ENCODE peak calls at places on chromosomes 2 and 18, in ten cellular contexts. One of them, this sample, is unnamed.

GRCh38 chr2:5691659-5692529 is at the start of gene SOX11:
- DNase-seq in stomach: no peak
- DNase-seq in cardiac muscle cell: peak; percentile 70
- DNase-seq in left ventricle myocardium inferior: peak; percentile 54
- DNase-seq in iPS DF 6.9: no peak
- DNase-seq in tibial artery: no peak
- DNase-seq in suprapubic skin: no peak
- DNase-seq in trophoblast cell: no peak
- DNase-seq in AG09309: peak; percentile 2
- DNase-seq in heart right ventricle: peak; percentile 58
- DNase-seq in this sample: peak; percentile 74

GRCh38 chr2:239853706-239854327 is 171.3 kb downstream of the NDUFA10 start:
- DNase-seq in stomach: no peak
- DNase-seq in cardiac muscle cell: no peak
- DNase-seq in left ventricle myocardium inferior: no peak
- DNase-seq in iPS DF 6.9: no peak
- DNase-seq in tibial artery: no peak
- DNase-seq in suprapubic skin: no peak
- DNase-seq in trophoblast cell: no peak
- DNase-seq in AG09309: no peak
- DNase-seq in heart right ventricle: no peak
- DNase-seq in this sample: no peak

GRCh38 chr2:235990344-235990743 is 177.8 kb downstream of the GBX2 start:
- DNase-seq in stomach: peak; percentile 53
- DNase-seq in cardiac muscle cell: no peak
- DNase-seq in left ventricle myocardium inferior: peak; percentile 73
- DNase-seq in iPS DF 6.9: no peak
- DNase-seq in tibial artery: no peak
- DNase-seq in suprapubic skin: no peak
- DNase-seq in trophoblast cell: no peak
- DNase-seq in AG09309: no peak
- DNase-seq in heart right ventricle: peak; percentile 54
- DNase-seq in this sample: no peak

GRCh38 chr2:23692263-23692662 is 234.7 kb downstream of the ATAD2B start:
- DNase-seq in stomach: no peak
- DNase-seq in cardiac muscle cell: no peak
- DNase-seq in left ventricle myocardium inferior: no peak
- DNase-seq in iPS DF 6.9: no peak
- DNase-seq in tibial artery: no peak
- DNase-seq in suprapubic skin: no peak
- DNase-seq in trophoblast cell: no peak
- DNase-seq in AG09309: no peak
- DNase-seq in heart right ventricle: no peak
- DNase-seq in this sample: no peak

GRCh38 chr2:26459991-26460612 is 17.8 kb downstream of the OTOF start:
- DNase-seq in stomach: no peak
- DNase-seq in cardiac muscle cell: no peak
- DNase-seq in left ventricle myocardium inferior: no peak
- DNase-seq in iPS DF 6.9: peak; percentile 18
- DNase-seq in tibial artery: peak; percentile 53
- DNase-seq in suprapubic skin: no peak
- DNase-seq in trophoblast cell: no peak
- DNase-seq in AG09309: no peak
- DNase-seq in heart right ventricle: no peak
- DNase-seq in this sample: no peak

GRCh38 chr18:3340682-3341097 is 78.8 kb downstream of the MYL12B start:
- DNase-seq in stomach: no peak
- DNase-seq in cardiac muscle cell: peak; percentile 32
- DNase-seq in left ventricle myocardium inferior: no peak
- DNase-seq in iPS DF 6.9: no peak
- DNase-seq in tibial artery: no peak
- DNase-seq in suprapubic skin: no peak
- DNase-seq in trophoblast cell: no peak
- DNase-seq in AG09309: no peak
- DNase-seq in heart right ventricle: no peak
- DNase-seq in this sample: no peak

GRCh38 chr2:83342860-83343329 is 1116.2 kb downstream of the SUCLG1 start:
- DNase-seq in stomach: no peak
- DNase-seq in cardiac muscle cell: no peak
- DNase-seq in left ventricle myocardium inferior: no peak
- DNase-seq in iPS DF 6.9: no peak
- DNase-seq in tibial artery: no peak
- DNase-seq in suprapubic skin: no peak
- DNase-seq in trophoblast cell: no peak
- DNase-seq in AG09309: no peak
- DNase-seq in heart right ventricle: no peak
- DNase-seq in this sample: no peak

GRCh38 chr2:25309402-25309801 is 32.3 kb downstream of the DNMT3A start:
- DNase-seq in stomach: peak; percentile 52
- DNase-seq in cardiac muscle cell: peak; percentile 68
- DNase-seq in left ventricle myocardium inferior: peak; percentile 45
- DNase-seq in iPS DF 6.9: no peak
- DNase-seq in tibial artery: no peak
- DNase-seq in suprapubic skin: no peak
- DNase-seq in trophoblast cell: peak; percentile 39
- DNase-seq in AG09309: no peak
- DNase-seq in heart right ventricle: peak; percentile 67
- DNase-seq in this sample: no peak

GRCh38 chr2:19003554-19003953 is 354.9 kb downstream of the OSR1 start:
- DNase-seq in stomach: no peak
- DNase-seq in cardiac muscle cell: no peak
- DNase-seq in left ventricle myocardium inferior: no peak
- DNase-seq in iPS DF 6.9: no peak
- DNase-seq in tibial artery: no peak
- DNase-seq in suprapubic skin: no peak
- DNase-seq in trophoblast cell: no peak
- DNase-seq in AG09309: no peak
- DNase-seq in heart right ventricle: no peak
- DNase-seq in this sample: no peak
- H3K4me3 ChIP-seq in stomach: no peak overlapping the region
- H3K4me3 ChIP-seq in cardiac muscle cell: no peak overlapping the region
- H3K4me3 ChIP-seq in left ventricle myocardium inferior: no peak overlapping the region
- H3K4me3 ChIP-seq in iPS DF 6.9: no peak overlapping the region
- H3K4me3 ChIP-seq in tibial artery: no peak overlapping the region
- H3K4me3 ChIP-seq in suprapubic skin: no peak overlapping the region
- H3K4me3 ChIP-seq in trophoblast cell: no peak overlapping the region
- H3K4me3 ChIP-seq in AG09309: no peak overlapping the region
- H3K4me3 ChIP-seq in heart right ventricle: no peak overlapping the region
- H3K4me3 ChIP-seq in this sample: no peak overlapping the region

GRCh38 chr18:61583548-61583947 is 250.3 kb downstream of the CDH20 start:
- DNase-seq in stomach: no peak
- DNase-seq in cardiac muscle cell: no peak
- DNase-seq in left ventricle myocardium inferior: no peak
- DNase-seq in iPS DF 6.9: no peak
- DNase-seq in tibial artery: no peak
- DNase-seq in suprapubic skin: no peak
- DNase-seq in trophoblast cell: no peak
- DNase-seq in AG09309: no peak
- DNase-seq in heart right ventricle: no peak
- DNase-seq in this sample: no peak

GRCh38 chr18:61579581-61579980 is 246.4 kb downstream of the CDH20 start:
- DNase-seq in stomach: no peak
- DNase-seq in cardiac muscle cell: no peak
- DNase-seq in left ventricle myocardium inferior: no peak
- DNase-seq in iPS DF 6.9: no peak
- DNase-seq in tibial artery: no peak
- DNase-seq in suprapubic skin: no peak
- DNase-seq in trophoblast cell: no peak
- DNase-seq in AG09309: no peak
- DNase-seq in heart right ventricle: no peak
- DNase-seq in this sample: no peak

GRCh38 chr18:61580061-61580460 is 246.8 kb downstream of the CDH20 start:
- DNase-seq in stomach: no peak
- DNase-seq in cardiac muscle cell: peak; percentile 33
- DNase-seq in left ventricle myocardium inferior: no peak
- DNase-seq in iPS DF 6.9: no peak
- DNase-seq in tibial artery: no peak
- DNase-seq in suprapubic skin: no peak
- DNase-seq in trophoblast cell: no peak
- DNase-seq in AG09309: no peak
- DNase-seq in heart right ventricle: no peak
- DNase-seq in this sample: no peak

GRCh38 chr18:61581578-61582204 is 248.5 kb downstream of the CDH20 start:
- DNase-seq in stomach: peak; percentile 86
- DNase-seq in cardiac muscle cell: peak; percentile 69
- DNase-seq in left ventricle myocardium inferior: peak; percentile 81
- DNase-seq in iPS DF 6.9: peak; percentile 73
- DNase-seq in tibial artery: peak; percentile 86
- DNase-seq in suprapubic skin: peak; percentile 87
- DNase-seq in trophoblast cell: peak; percentile 39
- DNase-seq in AG09309: no peak
- DNase-seq in heart right ventricle: peak; percentile 77
- DNase-seq in this sample: no peak

DNA sequence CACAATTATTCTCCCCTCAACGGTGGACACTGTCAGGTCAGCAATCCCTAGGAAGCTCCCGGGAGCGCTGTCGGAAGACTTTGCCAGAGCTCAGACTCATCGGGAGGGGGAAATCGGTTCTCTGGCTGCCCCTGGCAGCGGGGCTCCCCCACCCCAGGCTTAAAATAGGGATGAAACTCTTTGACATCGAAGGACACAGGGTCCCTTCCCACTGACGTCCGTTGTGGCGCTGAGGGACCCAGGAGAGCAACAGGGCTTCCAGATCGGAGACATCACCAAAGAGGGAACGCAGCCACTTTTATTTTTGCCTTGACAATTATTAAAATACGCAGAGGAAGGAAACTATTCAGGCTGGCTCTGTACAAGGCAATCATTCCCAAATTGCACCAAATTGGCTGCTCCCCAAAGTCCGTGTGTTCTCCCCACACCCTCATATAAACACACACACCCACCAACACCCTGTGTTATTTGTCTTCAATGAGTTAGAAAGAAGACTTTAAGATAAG is 249.0 kb downstream of the CDH20 start:
- DNase-seq in stomach: no peak
- DNase-seq in cardiac muscle cell: no peak
- DNase-seq in left ventricle myocardium inferior: peak; percentile 45
- DNase-seq in iPS DF 6.9: no peak
- DNase-seq in tibial artery: no peak
- DNase-seq in suprapubic skin: no peak
- DNase-seq in trophoblast cell: no peak
- DNase-seq in AG09309: no peak
- DNase-seq in heart right ventricle: peak; percentile 59
- DNase-seq in this sample: no peak
- H3K4me3 ChIP-seq in stomach: peak overlapping the region; percentile 45
- H3K4me3 ChIP-seq in cardiac muscle cell: peak overlapping the region; percentile 19
- H3K4me3 ChIP-seq in left ventricle myocardium inferior: peak overlapping the region; percentile 67
- H3K4me3 ChIP-seq in iPS DF 6.9: peak overlapping the region; percentile 7
- H3K4me3 ChIP-seq in tibial artery: peak overlapping the region; percentile 52
- H3K4me3 ChIP-seq in suprapubic skin: peak overlapping the region; percentile 43
- H3K4me3 ChIP-seq in trophoblast cell: peak overlapping the region; percentile 26
- H3K4me3 ChIP-seq in AG09309: peak overlapping the region; percentile 40
- H3K4me3 ChIP-seq in heart right ventricle: peak overlapping the region; percentile 48
- H3K4me3 ChIP-seq in this sample: peak overlapping the region; percentile 47

GRCh38 chr2:241214766-241215165 is 26.3 kb downstream of the ANO7 start:
- DNase-seq in stomach: no peak
- DNase-seq in cardiac muscle cell: no peak
- DNase-seq in left ventricle myocardium inferior: no peak
- DNase-seq in iPS DF 6.9: no peak
- DNase-seq in tibial artery: no peak
- DNase-seq in suprapubic skin: no peak
- DNase-seq in trophoblast cell: no peak
- DNase-seq in AG09309: no peak
- DNase-seq in heart right ventricle: no peak
- DNase-seq in this sample: no peak

GRCh38 chr2:241215421-241215820 is 26.9 kb downstream of the ANO7 start:
- DNase-seq in stomach: no peak
- DNase-seq in cardiac muscle cell: no peak
- DNase-seq in left ventricle myocardium inferior: no peak
- DNase-seq in iPS DF 6.9: no peak
- DNase-seq in tibial artery: no peak
- DNase-seq in suprapubic skin: no peak
- DNase-seq in trophoblast cell: no peak
- DNase-seq in AG09309: no peak
- DNase-seq in heart right ventricle: no peak
- DNase-seq in this sample: no peak

GRCh38 chr2:241214209-241214608 is 25.7 kb downstream of the ANO7 start:
- DNase-seq in stomach: no peak
- DNase-seq in cardiac muscle cell: no peak
- DNase-seq in left ventricle myocardium inferior: no peak
- DNase-seq in iPS DF 6.9: no peak
- DNase-seq in tibial artery: no peak
- DNase-seq in suprapubic skin: no peak
- DNase-seq in trophoblast cell: no peak
- DNase-seq in AG09309: no peak
- DNase-seq in heart right ventricle: no peak
- DNase-seq in this sample: no peak

GRCh38 chr2:241217320-241218031 is 29.0 kb downstream of the ANO7 start:
- DNase-seq in stomach: peak; percentile 72
- DNase-seq in cardiac muscle cell: peak; percentile 81
- DNase-seq in left ventricle myocardium inferior: peak; percentile 75
- DNase-seq in iPS DF 6.9: no peak
- DNase-seq in tibial artery: peak; percentile 79
- DNase-seq in suprapubic skin: peak; percentile 83
- DNase-seq in trophoblast cell: peak; percentile 90
- DNase-seq in AG09309: peak; percentile 11
- DNase-seq in heart right ventricle: peak; percentile 59
- DNase-seq in this sample: no peak

GRCh38 chr2:241216211-241216761 is 27.8 kb downstream of the ANO7 start:
- DNase-seq in stomach: no peak
- DNase-seq in cardiac muscle cell: no peak
- DNase-seq in left ventricle myocardium inferior: no peak
- DNase-seq in iPS DF 6.9: no peak
- DNase-seq in tibial artery: no peak
- DNase-seq in suprapubic skin: no peak
- DNase-seq in trophoblast cell: no peak
- DNase-seq in AG09309: no peak
- DNase-seq in heart right ventricle: no peak
- DNase-seq in this sample: no peak
- H3K4me3 ChIP-seq in stomach: no peak overlapping the region
- H3K4me3 ChIP-seq in cardiac muscle cell: no peak overlapping the region
- H3K4me3 ChIP-seq in left ventricle myocardium inferior: no peak overlapping the region
- H3K4me3 ChIP-seq in iPS DF 6.9: no peak overlapping the region
- H3K4me3 ChIP-seq in tibial artery: no peak overlapping the region
- H3K4me3 ChIP-seq in suprapubic skin: no peak overlapping the region
- H3K4me3 ChIP-seq in trophoblast cell: no peak overlapping the region
- H3K4me3 ChIP-seq in AG09309: no peak overlapping the region
- H3K4me3 ChIP-seq in heart right ventricle: no peak overlapping the region
- H3K4me3 ChIP-seq in this sample: no peak overlapping the region

GRCh38 chr2:85756822-85757435 is 3.1 kb downstream of the ATOH8 start:
- DNase-seq in stomach: peak; percentile 66
- DNase-seq in cardiac muscle cell: no peak
- DNase-seq in left ventricle myocardium inferior: no peak
- DNase-seq in iPS DF 6.9: no peak
- DNase-seq in tibial artery: no peak
- DNase-seq in suprapubic skin: no peak
- DNase-seq in trophoblast cell: no peak
- DNase-seq in AG09309: no peak
- DNase-seq in heart right ventricle: no peak
- DNase-seq in this sample: no peak

GRCh38 chr2:85759257-85759613 is 5.4 kb downstream of the ATOH8 start:
- DNase-seq in stomach: no peak
- DNase-seq in cardiac muscle cell: no peak
- DNase-seq in left ventricle myocardium inferior: no peak
- DNase-seq in iPS DF 6.9: no peak
- DNase-seq in tibial artery: no peak
- DNase-seq in suprapubic skin: no peak
- DNase-seq in trophoblast cell: no peak
- DNase-seq in AG09309: no peak
- DNase-seq in heart right ventricle: no peak
- DNase-seq in this sample: no peak

GRCh38 chr2:85758361-85759256 is 4.8 kb downstream of the ATOH8 start:
- DNase-seq in stomach: peak; percentile 42
- DNase-seq in cardiac muscle cell: no peak
- DNase-seq in left ventricle myocardium inferior: peak; percentile 13
- DNase-seq in iPS DF 6.9: no peak
- DNase-seq in tibial artery: peak; percentile 67
- DNase-seq in suprapubic skin: no peak
- DNase-seq in trophoblast cell: peak; percentile 33
- DNase-seq in AG09309: no peak
- DNase-seq in heart right ventricle: no peak
- DNase-seq in this sample: no peak

GRCh38 chr2:85756195-85756594 is 2.4 kb downstream of the ATOH8 start:
- DNase-seq in stomach: no peak
- DNase-seq in cardiac muscle cell: no peak
- DNase-seq in left ventricle myocardium inferior: peak; percentile 12
- DNase-seq in iPS DF 6.9: no peak
- DNase-seq in tibial artery: peak; percentile 65
- DNase-seq in suprapubic skin: no peak
- DNase-seq in trophoblast cell: no peak
- DNase-seq in AG09309: no peak
- DNase-seq in heart right ventricle: no peak
- DNase-seq in this sample: no peak

DNA sequence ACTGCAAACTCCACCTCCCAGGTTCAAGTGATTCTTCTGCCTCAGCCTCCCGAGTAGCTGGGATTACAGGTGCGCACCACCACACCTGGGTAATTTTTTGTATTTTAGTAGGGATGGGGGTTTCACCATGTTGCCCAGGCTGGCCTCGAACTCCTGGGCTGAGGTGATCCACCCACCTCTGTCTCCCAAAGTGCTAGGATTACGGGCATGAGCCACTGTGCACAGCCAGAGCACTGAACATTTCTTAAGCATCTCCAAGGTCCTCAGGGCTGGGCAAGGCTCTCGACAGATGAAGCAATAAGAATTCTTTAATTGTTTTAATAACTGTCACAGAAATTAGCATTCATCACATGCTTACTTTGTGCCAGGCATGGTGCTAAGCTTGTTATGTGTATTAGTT is 4.1 kb downstream of the ATOH8 start:
- DNase-seq in stomach: no peak
- DNase-seq in cardiac muscle cell: no peak
- DNase-seq in left ventricle myocardium inferior: no peak
- DNase-seq in iPS DF 6.9: no peak
- DNase-seq in tibial artery: no peak
- DNase-seq in suprapubic skin: no peak
- DNase-seq in trophoblast cell: no peak
- DNase-seq in AG09309: no peak
- DNase-seq in heart right ventricle: no peak
- DNase-seq in this sample: no peak
- H3K4me3 ChIP-seq in stomach: no peak overlapping the region
- H3K4me3 ChIP-seq in cardiac muscle cell: no peak overlapping the region
- H3K4me3 ChIP-seq in left ventricle myocardium inferior: peak overlapping the region; percentile 98
- H3K4me3 ChIP-seq in iPS DF 6.9: no peak overlapping the region
- H3K4me3 ChIP-seq in tibial artery: peak overlapping the region; percentile 92
- H3K4me3 ChIP-seq in suprapubic skin: peak overlapping the region; percentile 59
- H3K4me3 ChIP-seq in trophoblast cell: no peak overlapping the region
- H3K4me3 ChIP-seq in AG09309: no peak overlapping the region
- H3K4me3 ChIP-seq in heart right ventricle: no peak overlapping the region
- H3K4me3 ChIP-seq in this sample: no peak overlapping the region

This sample was measured in SK-N-MC.